ENCODE peak calls at places on chromosome 10, in nine cellular contexts. N is islet precursor cell; B is activated T-helper 1 cell treated with anti-CD3 and anti-CD28 coated beads, Interleukin-12 subunit alpha, Interleukin-12 subunit beta, Interleukin-2, Interleukin-4 antibody, amounts not matched to agents 30 ng/mL and 10 ng/mL and 1 ng/mL, durations not matched to agents 14 hours and 24 hours and 36 hours; K is pancreas; E is hypothalamus; G is BJ; L is activated T-cell treated with anti-CD3 and anti-CD28 coated beads, Interleukin-2, amount 50 U/mL, for 4 hours; F is RCC 7860; V is sciatic nerve. A is an unnamed sample.

GRCh38 chr10:109166935-109167334 is 756.4 kb downstream of the XPNPEP1 start:
- DNase-seq in N (no peak), B (no peak), K (no peak), E (no peak), G (no peak), L (no peak), F (no peak), V (no peak), A (no peak)

GRCh38 chr10:47441973-47442750 is 41.8 kb downstream of the ANXA8 start:
- DNase-seq in N (peak), B (no peak), K (no peak), E (no peak), G (no peak), L (no peak), F (no peak), V (no peak), A (no peak)

GRCh38 chr10:132803595-132804210 is 17.8 kb upstream of the NKX6-2 start:
- DNase-seq in N (no peak), B (no peak), K (no peak), E (no peak), G (no peak), L (no peak), F (no peak), V (no peak), A (no peak)

GRCh38 chr10:88620441-88620840 is 33.9 kb downstream of the LIPJ start:
- DNase-seq in N (no peak), B (no peak), K (no peak), E (no peak), G (no peak), L (no peak), F (no peak), V (no peak), A (no peak)

GRCh38 chr10:70672165-70672992 is at the start of gene ADAMTS14:
- DNase-seq in N (peak), B (no peak), K (no peak), E (peak), G (no peak), L (no peak), F (no peak), V (no peak), A (peak)

GRCh38 chr10:3452683-3453388 is 280.3 kb upstream of the PITRM1 start:
- DNase-seq in N (peak), B (no peak), K (no peak), E (no peak), G (peak), L (no peak), F (peak), V (no peak), A (no peak)

GRCh38 chr10:70846795-70847194 is 31.0 kb downstream of the SGPL1 start:
- DNase-seq in N (no peak), B (no peak), K (no peak), E (no peak), G (no peak), L (no peak), F (no peak), V (no peak), A (no peak)

GRCh38 chr10:58237014-58237830 is 30.5 kb downstream of the IPMK start:
- DNase-seq in N (no peak), B (no peak), K (no peak), E (no peak), G (peak), L (no peak), F (peak), V (no peak), A (peak)

GRCh38 chr10:683448-684071 is 5.9 kb downstream of the DIP2C start:
- DNase-seq in N (peak), B (no peak), K (no peak), E (peak), G (peak), L (no peak), F (peak), V (no peak), A (peak)

GRCh38 chr10:29839826-29840515 is 205.2 kb upstream of the SVIL start:
- DNase-seq in N (peak), B (no peak), K (peak), E (no peak), G (no peak), L (no peak), F (no peak), V (no peak), A (no peak)

GRCh38 chr10:85175635-85176034 is 847.2 kb downstream of the CCSER2 start:
- DNase-seq in N (peak), B (no peak), K (no peak), E (no peak), G (no peak), L (no peak), F (no peak), V (no peak), A (no peak)

GRCh38 chr10:80500572-80501380 is 36.9 kb upstream of the SH2D4B start:
- DNase-seq in N (peak), B (no peak), K (no peak), E (no peak), G (no peak), L (peak), F (peak), V (peak), A (no peak)

GRCh38 chr10:15046626-15047025 is 2.9 kb downstream of the OLAH start:
- DNase-seq in N (peak), B (no peak), K (no peak), E (no peak), G (peak), L (no peak), F (no peak), V (no peak), A (no peak)

GRCh38 chr10:29471483-29471859 is 163.3 kb downstream of the SVIL start:
- DNase-seq in N (peak), B (no peak), K (no peak), E (no peak), G (peak), L (no peak), F (peak), V (no peak), A (no peak)

GRCh38 chr10:129328531-129328930 is 138.5 kb upstream of the MGMT start:
- DNase-seq in N (no peak), B (no peak), K (no peak), E (no peak), G (no peak), L (no peak), F (no peak), V (no peak), A (no peak)

GRCh38 chr10:33008499-33009243 is 50.6 kb upstream of the ITGB1 start:
- DNase-seq in N (peak), B (peak), K (peak), E (peak), G (no peak), L (peak), F (peak), V (peak), A (peak)

GRCh38 chr10:86829472-86829871 is 73.1 kb downstream of the BMPR1A start:
- DNase-seq in N (no peak), B (no peak), K (no peak), E (no peak), G (no peak), L (no peak), F (no peak), V (no peak), A (no peak)

GRCh38 chr10:22932626-22933370 is 4.9 kb downstream of the ARMC3 start:
- DNase-seq in N (no peak), B (no peak), K (no peak), E (no peak), G (no peak), L (no peak), F (no peak), V (no peak), A (no peak)

GRCh38 chr10:113550365-113550764 is 2.5 kb upstream of the HABP2 start:
- DNase-seq in N (no peak), B (no peak), K (no peak), E (no peak), G (no peak), L (no peak), F (peak), V (no peak), A (no peak)

GRCh38 chr10:42941245-42941644 is 135.6 kb upstream of the RET start:
- DNase-seq in N (no peak), B (no peak), K (no peak), E (no peak), G (no peak), L (no peak), F (no peak), V (peak), A (no peak)

GRCh38 chr10:110859947-110860376 is 11.8 kb upstream of the PDCD4 start:
- DNase-seq in N (no peak), B (no peak), K (peak), E (no peak), G (peak), L (no peak), F (no peak), V (no peak), A (no peak)

GRCh38 chr10:14875941-14876340 is 2.7 kb upstream of the SUV39H2 start:
- DNase-seq in N (no peak), B (no peak), K (no peak), E (no peak), G (no peak), L (no peak), F (no peak), V (no peak), A (no peak)

A was measured in HCT116.